ENCODE peak calls at places on chromosomes 3 and 15, in six cellular contexts. One of them, this sample, is unnamed.

GRCh38 chr3:135213213-135213612 is 418.2 kb downstream of the EPHB1 start:
- DNase-seq in posterior cingulate gyrus: no peak
- DNase-seq in activated CD4-positive, alpha-beta T cell treated with anti-CD3 and anti-CD28 coated beads, Interleukin-2, amount 50 U/mL, for 24 hours: no peak
- DNase-seq in nephron progenitor cell: no peak
- DNase-seq in NCI-H1092: no peak
- DNase-seq in DMS 273 treated with DMSO at 0.1 percent for 48 hours: no peak
- DNase-seq in this sample: no peak

GRCh38 chr15:57736591-57736990 is 30.1 kb downstream of the POLR2M start:
- DNase-seq in posterior cingulate gyrus: no peak
- DNase-seq in activated CD4-positive, alpha-beta T cell treated with anti-CD3 and anti-CD28 coated beads, Interleukin-2, amount 50 U/mL, for 24 hours: no peak
- DNase-seq in nephron progenitor cell: no peak
- DNase-seq in NCI-H1092: no peak
- DNase-seq in DMS 273 treated with DMSO at 0.1 percent for 48 hours: no peak
- DNase-seq in this sample: no peak

GRCh38 chr15:66588537-66588936 is 22.7 kb upstream of the LCTL start:
- DNase-seq in posterior cingulate gyrus: no peak
- DNase-seq in activated CD4-positive, alpha-beta T cell treated with anti-CD3 and anti-CD28 coated beads, Interleukin-2, amount 50 U/mL, for 24 hours: no peak
- DNase-seq in nephron progenitor cell: no peak
- DNase-seq in NCI-H1092: no peak
- DNase-seq in DMS 273 treated with DMSO at 0.1 percent for 48 hours: no peak
- DNase-seq in this sample: no peak

GRCh38 chr3:183342824-183343223 is 85.6 kb downstream of the MCF2L2 start:
- DNase-seq in posterior cingulate gyrus: no peak
- DNase-seq in activated CD4-positive, alpha-beta T cell treated with anti-CD3 and anti-CD28 coated beads, Interleukin-2, amount 50 U/mL, for 24 hours: no peak
- DNase-seq in nephron progenitor cell: no peak
- DNase-seq in NCI-H1092: no peak
- DNase-seq in DMS 273 treated with DMSO at 0.1 percent for 48 hours: no peak
- DNase-seq in this sample: no peak

GRCh38 chr3:108662141-108662738 is 72.7 kb downstream of the DZIP3 start:
- DNase-seq in posterior cingulate gyrus: no peak
- DNase-seq in activated CD4-positive, alpha-beta T cell treated with anti-CD3 and anti-CD28 coated beads, Interleukin-2, amount 50 U/mL, for 24 hours: peak
- DNase-seq in nephron progenitor cell: peak
- DNase-seq in NCI-H1092: peak
- DNase-seq in DMS 273 treated with DMSO at 0.1 percent for 48 hours: peak
- DNase-seq in this sample: peak

GRCh38 chr3:19250959-19251610 is 102.8 kb downstream of the KCNH8 start:
- DNase-seq in posterior cingulate gyrus: no peak
- DNase-seq in activated CD4-positive, alpha-beta T cell treated with anti-CD3 and anti-CD28 coated beads, Interleukin-2, amount 50 U/mL, for 24 hours: no peak
- DNase-seq in nephron progenitor cell: no peak
- DNase-seq in NCI-H1092: no peak
- DNase-seq in DMS 273 treated with DMSO at 0.1 percent for 48 hours: no peak
- DNase-seq in this sample: no peak

GRCh38 chr3:14558029-14558428 is 17.9 kb upstream of the GRIP2 start:
- DNase-seq in posterior cingulate gyrus: no peak
- DNase-seq in activated CD4-positive, alpha-beta T cell treated with anti-CD3 and anti-CD28 coated beads, Interleukin-2, amount 50 U/mL, for 24 hours: no peak
- DNase-seq in nephron progenitor cell: no peak
- DNase-seq in NCI-H1092: no peak
- DNase-seq in DMS 273 treated with DMSO at 0.1 percent for 48 hours: no peak
- DNase-seq in this sample: no peak

GRCh38 chr3:69444980-69445379 is 59.1 kb upstream of the FRMD4B start:
- DNase-seq in posterior cingulate gyrus: no peak
- DNase-seq in activated CD4-positive, alpha-beta T cell treated with anti-CD3 and anti-CD28 coated beads, Interleukin-2, amount 50 U/mL, for 24 hours: no peak
- DNase-seq in nephron progenitor cell: no peak
- DNase-seq in NCI-H1092: no peak
- DNase-seq in DMS 273 treated with DMSO at 0.1 percent for 48 hours: no peak
- DNase-seq in this sample: no peak

GRCh38 chr15:25783607-25784131 is 79.5 kb downstream of the ATP10A start:
- DNase-seq in posterior cingulate gyrus: no peak
- DNase-seq in activated CD4-positive, alpha-beta T cell treated with anti-CD3 and anti-CD28 coated beads, Interleukin-2, amount 50 U/mL, for 24 hours: peak
- DNase-seq in nephron progenitor cell: peak
- DNase-seq in NCI-H1092: no peak
- DNase-seq in DMS 273 treated with DMSO at 0.1 percent for 48 hours: no peak
- DNase-seq in this sample: no peak

GRCh38 chr3:19173945-19174344 is 25.6 kb downstream of the KCNH8 start:
- DNase-seq in posterior cingulate gyrus: no peak
- DNase-seq in activated CD4-positive, alpha-beta T cell treated with anti-CD3 and anti-CD28 coated beads, Interleukin-2, amount 50 U/mL, for 24 hours: no peak
- DNase-seq in nephron progenitor cell: no peak
- DNase-seq in NCI-H1092: no peak
- DNase-seq in DMS 273 treated with DMSO at 0.1 percent for 48 hours: no peak
- DNase-seq in this sample: no peak

GRCh38 chr15:38054488-38054887 is 120.0 kb downstream of the TMCO5A start:
- DNase-seq in posterior cingulate gyrus: no peak
- DNase-seq in activated CD4-positive, alpha-beta T cell treated with anti-CD3 and anti-CD28 coated beads, Interleukin-2, amount 50 U/mL, for 24 hours: no peak
- DNase-seq in nephron progenitor cell: no peak
- DNase-seq in NCI-H1092: no peak
- DNase-seq in DMS 273 treated with DMSO at 0.1 percent for 48 hours: no peak
- DNase-seq in this sample: no peak

GRCh38 chr3:13200951-13201350 is 127.7 kb upstream of the IQSEC1 start:
- DNase-seq in posterior cingulate gyrus: no peak
- DNase-seq in activated CD4-positive, alpha-beta T cell treated with anti-CD3 and anti-CD28 coated beads, Interleukin-2, amount 50 U/mL, for 24 hours: no peak
- DNase-seq in nephron progenitor cell: peak
- DNase-seq in NCI-H1092: no peak
- DNase-seq in DMS 273 treated with DMSO at 0.1 percent for 48 hours: no peak
- DNase-seq in this sample: no peak

GRCh38 chr15:91867581-91868026 is 14.1 kb downstream of the SLCO3A1 start:
- DNase-seq in posterior cingulate gyrus: no peak
- DNase-seq in activated CD4-positive, alpha-beta T cell treated with anti-CD3 and anti-CD28 coated beads, Interleukin-2, amount 50 U/mL, for 24 hours: no peak
- DNase-seq in nephron progenitor cell: no peak
- DNase-seq in NCI-H1092: no peak
- DNase-seq in DMS 273 treated with DMSO at 0.1 percent for 48 hours: no peak
- DNase-seq in this sample: peak

GRCh38 chr3:113758389-113759029 is 11.7 kb downstream of the ATP6V1A start:
- DNase-seq in posterior cingulate gyrus: no peak
- DNase-seq in activated CD4-positive, alpha-beta T cell treated with anti-CD3 and anti-CD28 coated beads, Interleukin-2, amount 50 U/mL, for 24 hours: no peak
- DNase-seq in nephron progenitor cell: no peak
- DNase-seq in NCI-H1092: no peak
- DNase-seq in DMS 273 treated with DMSO at 0.1 percent for 48 hours: no peak
- DNase-seq in this sample: no peak

GRCh38 chr3:42780892-42781700 is 8.0 kb upstream of the CCDC13 start:
- DNase-seq in posterior cingulate gyrus: no peak
- DNase-seq in activated CD4-positive, alpha-beta T cell treated with anti-CD3 and anti-CD28 coated beads, Interleukin-2, amount 50 U/mL, for 24 hours: peak
- DNase-seq in nephron progenitor cell: peak
- DNase-seq in NCI-H1092: peak
- DNase-seq in DMS 273 treated with DMSO at 0.1 percent for 48 hours: peak
- DNase-seq in this sample: peak

GRCh38 chr3:154730221-154730620 is 300.2 kb upstream of the GPR149 start:
- DNase-seq in posterior cingulate gyrus: no peak
- DNase-seq in activated CD4-positive, alpha-beta T cell treated with anti-CD3 and anti-CD28 coated beads, Interleukin-2, amount 50 U/mL, for 24 hours: no peak
- DNase-seq in nephron progenitor cell: no peak
- DNase-seq in NCI-H1092: no peak
- DNase-seq in DMS 273 treated with DMSO at 0.1 percent for 48 hours: no peak
- DNase-seq in this sample: peak

GRCh38 chr3:138696661-138697370 is 88.2 kb downstream of the FAIM start:
- DNase-seq in posterior cingulate gyrus: no peak
- DNase-seq in activated CD4-positive, alpha-beta T cell treated with anti-CD3 and anti-CD28 coated beads, Interleukin-2, amount 50 U/mL, for 24 hours: no peak
- DNase-seq in nephron progenitor cell: no peak
- DNase-seq in NCI-H1092: no peak
- DNase-seq in DMS 273 treated with DMSO at 0.1 percent for 48 hours: no peak
- DNase-seq in this sample: no peak

GRCh38 chr3:189262746-189263145 is 91.0 kb downstream of the TPRG1 start:
- DNase-seq in posterior cingulate gyrus: no peak
- DNase-seq in activated CD4-positive, alpha-beta T cell treated with anti-CD3 and anti-CD28 coated beads, Interleukin-2, amount 50 U/mL, for 24 hours: no peak
- DNase-seq in nephron progenitor cell: no peak
- DNase-seq in NCI-H1092: no peak
- DNase-seq in DMS 273 treated with DMSO at 0.1 percent for 48 hours: peak
- DNase-seq in this sample: peak

GRCh38 chr3:38114875-38115644 is 21.9 kb downstream of the ACAA1 start:
- DNase-seq in posterior cingulate gyrus: no peak
- DNase-seq in activated CD4-positive, alpha-beta T cell treated with anti-CD3 and anti-CD28 coated beads, Interleukin-2, amount 50 U/mL, for 24 hours: no peak
- DNase-seq in nephron progenitor cell: no peak
- DNase-seq in NCI-H1092: no peak
- DNase-seq in DMS 273 treated with DMSO at 0.1 percent for 48 hours: no peak
- DNase-seq in this sample: no peak

GRCh38 chr15:96268421-96269204 is 61.9 kb upstream of the NR2F2 start:
- DNase-seq in posterior cingulate gyrus: no peak
- DNase-seq in activated CD4-positive, alpha-beta T cell treated with anti-CD3 and anti-CD28 coated beads, Interleukin-2, amount 50 U/mL, for 24 hours: no peak
- DNase-seq in nephron progenitor cell: no peak
- DNase-seq in NCI-H1092: no peak
- DNase-seq in DMS 273 treated with DMSO at 0.1 percent for 48 hours: no peak
- DNase-seq in this sample: no peak

GRCh38 chr3:41190509-41191284 is 8.6 kb upstream of the CTNNB1 start:
- DNase-seq in posterior cingulate gyrus: no peak
- DNase-seq in activated CD4-positive, alpha-beta T cell treated with anti-CD3 and anti-CD28 coated beads, Interleukin-2, amount 50 U/mL, for 24 hours: no peak
- DNase-seq in nephron progenitor cell: no peak
- DNase-seq in NCI-H1092: no peak
- DNase-seq in DMS 273 treated with DMSO at 0.1 percent for 48 hours: no peak
- DNase-seq in this sample: no peak

GRCh38 chr15:100866386-100867330 is 13.0 kb upstream of the ALDH1A3 start:
- DNase-seq in posterior cingulate gyrus: no peak
- DNase-seq in activated CD4-positive, alpha-beta T cell treated with anti-CD3 and anti-CD28 coated beads, Interleukin-2, amount 50 U/mL, for 24 hours: no peak
- DNase-seq in nephron progenitor cell: no peak
- DNase-seq in NCI-H1092: no peak
- DNase-seq in DMS 273 treated with DMSO at 0.1 percent for 48 hours: no peak
- DNase-seq in this sample: no peak

GRCh38 chr3:1251282-1252060 is 158.6 kb downstream of the CNTN6 start:
- DNase-seq in posterior cingulate gyrus: no peak
- DNase-seq in activated CD4-positive, alpha-beta T cell treated with anti-CD3 and anti-CD28 coated beads, Interleukin-2, amount 50 U/mL, for 24 hours: no peak
- DNase-seq in nephron progenitor cell: no peak
- DNase-seq in NCI-H1092: no peak
- DNase-seq in DMS 273 treated with DMSO at 0.1 percent for 48 hours: no peak
- DNase-seq in this sample: no peak

GRCh38 chr15:77045985-77046384 is 24.9 kb downstream of the TSPAN3 start:
- DNase-seq in posterior cingulate gyrus: no peak
- DNase-seq in activated CD4-positive, alpha-beta T cell treated with anti-CD3 and anti-CD28 coated beads, Interleukin-2, amount 50 U/mL, for 24 hours: no peak
- DNase-seq in nephron progenitor cell: no peak
- DNase-seq in NCI-H1092: no peak
- DNase-seq in DMS 273 treated with DMSO at 0.1 percent for 48 hours: no peak
- DNase-seq in this sample: no peak

GRCh38 chr3:14946749-14947104 is 656 bp upstream of the NR2C2 start:
- DNase-seq in posterior cingulate gyrus: no peak
- DNase-seq in activated CD4-positive, alpha-beta T cell treated with anti-CD3 and anti-CD28 coated beads, Interleukin-2, amount 50 U/mL, for 24 hours: no peak
- DNase-seq in nephron progenitor cell: no peak
- DNase-seq in NCI-H1092: no peak
- DNase-seq in DMS 273 treated with DMSO at 0.1 percent for 48 hours: no peak
- DNase-seq in this sample: no peak

GRCh38 chr3:146093928-146094327 is 67.1 kb downstream of the PLOD2 start:
- DNase-seq in posterior cingulate gyrus: no peak
- DNase-seq in activated CD4-positive, alpha-beta T cell treated with anti-CD3 and anti-CD28 coated beads, Interleukin-2, amount 50 U/mL, for 24 hours: no peak
- DNase-seq in nephron progenitor cell: no peak
- DNase-seq in NCI-H1092: no peak
- DNase-seq in DMS 273 treated with DMSO at 0.1 percent for 48 hours: no peak
- DNase-seq in this sample: no peak

GRCh38 chr3:187292631-187293513 is 1.3 kb upstream of the MASP1 start:
- DNase-seq in posterior cingulate gyrus: no peak
- DNase-seq in activated CD4-positive, alpha-beta T cell treated with anti-CD3 and anti-CD28 coated beads, Interleukin-2, amount 50 U/mL, for 24 hours: no peak
- DNase-seq in nephron progenitor cell: no peak
- DNase-seq in NCI-H1092: no peak
- DNase-seq in DMS 273 treated with DMSO at 0.1 percent for 48 hours: no peak
- DNase-seq in this sample: no peak

GRCh38 chr3:62873672-62874397 is 1.4 kb downstream of the CADPS start:
- DNase-seq in posterior cingulate gyrus: peak
- DNase-seq in activated CD4-positive, alpha-beta T cell treated with anti-CD3 and anti-CD28 coated beads, Interleukin-2, amount 50 U/mL, for 24 hours: no peak
- DNase-seq in nephron progenitor cell: peak
- DNase-seq in NCI-H1092: peak
- DNase-seq in DMS 273 treated with DMSO at 0.1 percent for 48 hours: peak
- DNase-seq in this sample: peak

GRCh38 chr3:136250862-136251460 is 821 bp downstream of the PCCB start:
- DNase-seq in posterior cingulate gyrus: peak
- DNase-seq in activated CD4-positive, alpha-beta T cell treated with anti-CD3 and anti-CD28 coated beads, Interleukin-2, amount 50 U/mL, for 24 hours: peak
- DNase-seq in nephron progenitor cell: peak
- DNase-seq in NCI-H1092: peak
- DNase-seq in DMS 273 treated with DMSO at 0.1 percent for 48 hours: peak
- DNase-seq in this sample: peak

GRCh38 chr3:33900809-33901505 is 102.5 kb downstream of the PDCD6IP start:
- DNase-seq in posterior cingulate gyrus: no peak
- DNase-seq in activated CD4-positive, alpha-beta T cell treated with anti-CD3 and anti-CD28 coated beads, Interleukin-2, amount 50 U/mL, for 24 hours: no peak
- DNase-seq in nephron progenitor cell: no peak
- DNase-seq in NCI-H1092: no peak
- DNase-seq in DMS 273 treated with DMSO at 0.1 percent for 48 hours: no peak
- DNase-seq in this sample: no peak

GRCh38 chr3:42228796-42229195 is 37.2 kb downstream of the CCK start:
- DNase-seq in posterior cingulate gyrus: no peak
- DNase-seq in activated CD4-positive, alpha-beta T cell treated with anti-CD3 and anti-CD28 coated beads, Interleukin-2, amount 50 U/mL, for 24 hours: no peak
- DNase-seq in nephron progenitor cell: no peak
- DNase-seq in NCI-H1092: no peak
- DNase-seq in DMS 273 treated with DMSO at 0.1 percent for 48 hours: no peak
- DNase-seq in this sample: no peak

GRCh38 chr3:90010341-90010740 is 902.9 kb downstream of the EPHA3 start:
- DNase-seq in posterior cingulate gyrus: no peak
- DNase-seq in activated CD4-positive, alpha-beta T cell treated with anti-CD3 and anti-CD28 coated beads, Interleukin-2, amount 50 U/mL, for 24 hours: no peak
- DNase-seq in nephron progenitor cell: no peak
- DNase-seq in NCI-H1092: no peak
- DNase-seq in DMS 273 treated with DMSO at 0.1 percent for 48 hours: no peak
- DNase-seq in this sample: no peak

This sample was measured in hepatocyte.